ENCODE peak calls at places on chromosomes 7 and 10, in eight cellular contexts. U is naive thymus-derived CD8-positive, alpha-beta T cell; H is upper lobe of right lung; N is stimulated activated CD4-positive, alpha-beta T cell treated with anti-CD3 and anti-CD28 coated beads, Interleukin-4, amount 100 ng/mL, for 24 hours; W is posterior cingulate gyrus; O is NCI-H345; X is activated effector memory CD4-positive, alpha-beta T cell treated with Interleukin-2 at 50 U/mL for 16 hours; E is AG04450. M is an unnamed sample.

GRCh38 chr10:124281666-124282065 is 137.1 kb downstream of the OAT start:
- DNase-seq in X (no peak), U (no peak), N (no peak), W (no peak), H (peak), O (no peak), E (no peak), M (no peak)

GRCh38 chr7:27194641-27195379 is 5.1 kb downstream of the HOXA13 start:
- DNase-seq in E (no peak), X (no peak), O (no peak), W (no peak), U (no peak), N (no peak), H (no peak), M (peak)

GRCh38 chr7:47447621-47448349 is 134.1 kb downstream of the TNS3 start:
- DNase-seq in X (no peak), H (peak), W (no peak), U (no peak), N (no peak), E (no peak), O (no peak), M (no peak)

GRCh38 chr7:158259671-158260423 is 327.8 kb downstream of the PTPRN2 start:
- DNase-seq in N (no peak), H (no peak), U (no peak), W (no peak), O (no peak), X (no peak), E (no peak), M (no peak)

GRCh38 chr7:133746305-133746704 is 380.8 kb upstream of the LRGUK start:
- DNase-seq in X (no peak), N (no peak), H (no peak), O (no peak), W (no peak), U (no peak), E (no peak), M (peak)

GRCh38 chr7:4841007-4841784 is 20.6 kb downstream of the PAPOLB start:
- DNase-seq in N (no peak), W (no peak), H (peak), O (no peak), U (no peak), E (no peak), X (no peak), M (no peak)

GRCh38 chr7:96407427-96407826 is 85.5 kb upstream of the SLC25A13 start:
- DNase-seq in N (no peak), X (no peak), E (no peak), U (no peak), W (no peak), H (no peak), O (no peak), M (no peak)

GRCh38 chr10:6017781-6018354 is 40.5 kb upstream of the IL15RA start:
- DNase-seq in O (no peak), W (no peak), E (no peak), N (no peak), H (no peak), X (no peak), U (no peak), M (no peak)

GRCh38 chr7:114422478-114423217 is 8.0 kb downstream of the FOXP2 start:
- DNase-seq in N (no peak), E (no peak), H (no peak), X (no peak), O (no peak), U (no peak), W (no peak), M (no peak)

GRCh38 chr10:24882047-24882698 is 70.2 kb downstream of the PRTFDC1 start:
- DNase-seq in X (peak), E (no peak), N (peak), H (no peak), U (peak), W (no peak), O (no peak), M (no peak)

GRCh38 chr7:134684165-134684564 is 37.5 kb downstream of the BPGM start:
- DNase-seq in U (no peak), O (no peak), N (no peak), E (no peak), X (no peak), W (no peak), H (no peak), M (no peak)

M was measured in body of pancreas.